ENCODE peak calls at places on chromosomes 4 and X, in five cellular contexts. C, A, X, V and T are unnamed samples.

GRCh38 chr4:20916106-20916505 is 215.8 kb downstream of the PACRGL start:
- DNase-seq in C (no peak), A (no peak), X (no peak), V (no peak), T (no peak)

GRCh38 chr4:187019896-187020295 is 296.2 kb upstream of the FAT1 start:
- DNase-seq in C (no peak), A (no peak), X (no peak), V (no peak), T (no peak)

GRCh38 chrX:42515939-42516338 is 262.0 kb downstream of the PPP1R2C start:
- DNase-seq in C (no peak), A (no peak), X (no peak), V (no peak), T (no peak)

GRCh38 chrX:38220024-38220935 is at the start of gene SRPX:
- DNase-seq in C (peak; percentile 32), A (peak; percentile 52), X (peak; percentile 59), V (no peak), T (peak; percentile 24)

GRCh38 chrX:69077895-69078455 is 87.3 kb downstream of the PJA1 start:
- DNase-seq in C (peak; percentile 19), A (peak; percentile 12), X (no peak), V (no peak), T (no peak)

GRCh38 chr4:31068257-31069075 is 348.3 kb downstream of the PCDH7 start:
- DNase-seq in C (no peak), A (peak; percentile 29), X (no peak), V (no peak), T (no peak)

GRCh38 chr4:16508968-16509367 is 282.7 kb upstream of the TAPT1 start:
- DNase-seq in C (no peak), A (no peak), X (no peak), V (no peak), T (no peak)

GRCh38 chr4:159103406-159104131 is 690 bp downstream of the RAPGEF2 start:
- DNase-seq in C (peak; percentile 64), A (peak; percentile 23), X (peak; percentile 81), V (no peak), T (peak; percentile 74)

GRCh38 chr4:150072906-150073714 is 5.1 kb upstream of the DCLK2 start:
- DNase-seq in C (no peak), A (peak; percentile 97), X (no peak), V (no peak), T (no peak)

GRCh38 chr4:89259435-89260028 is 48.1 kb downstream of the GPRIN3 start:
- DNase-seq in C (no peak), A (no peak), X (no peak), V (no peak), T (no peak)

GRCh38 chrX:123184858-123185251 is 777 bp downstream of the GRIA3 start:
- DNase-seq in C (peak; percentile 50), A (no peak), X (no peak), V (no peak), T (no peak)

GRCh38 chr4:77154074-77154473 is 2.9 kb upstream of the CCNG2 start:
- DNase-seq in C (no peak), A (no peak), X (no peak), V (no peak), T (no peak)

GRCh38 chr4:77153016-77153415 is 4.0 kb upstream of the CCNG2 start:
- DNase-seq in C (no peak), A (no peak), X (no peak), V (no peak), T (no peak)

GRCh38 chr4:77154761-77155499 is 2.1 kb upstream of the CCNG2 start:
- DNase-seq in C (no peak), A (no peak), X (no peak), V (no peak), T (no peak)

GRCh38 chr4:77151246-77151645 is 5.8 kb upstream of the CCNG2 start:
- DNase-seq in C (no peak), A (no peak), X (no peak), V (no peak), T (no peak)

DNA sequence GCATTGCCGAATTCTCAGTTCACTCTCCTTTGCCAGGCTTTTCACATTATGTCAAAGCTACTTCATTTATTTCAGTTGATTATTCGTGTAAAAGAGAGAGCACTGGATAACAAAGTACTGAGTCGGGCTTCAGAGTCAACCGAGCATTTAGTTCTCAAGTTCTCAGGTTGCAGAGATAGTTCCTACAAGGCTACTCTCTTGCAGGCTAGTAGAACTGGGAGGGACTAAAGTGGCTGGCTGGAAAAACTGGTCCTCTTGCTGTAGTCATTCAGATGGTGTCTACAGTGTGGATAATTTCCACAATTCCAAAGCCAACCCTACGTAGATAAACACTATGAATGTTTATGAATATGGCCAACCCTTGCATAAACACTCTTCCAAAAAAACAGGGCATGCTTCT is 4.6 kb upstream of the CCNG2 start:
- DNase-seq in C (no peak), A (peak; percentile 69), X (no peak), V (no peak), T (no peak)
- H3K4me1 ChIP-seq in C (no peaks in the 10 kb centered on the region), A (no peaks in the 10 kb centered on the region), X (no peaks in the 10 kb centered on the region), V (peaks cover 35% of the 10 kb centered on the region), T (no peaks in the 10 kb centered on the region)

GRCh38 chr4:15197005-15197404 is 194.7 kb downstream of the CPEB2 start:
- DNase-seq in C (no peak), A (peak; percentile 28), X (no peak), V (no peak), T (no peak)
- TF ChIP-seq CTCF in C (no peak), A (peak; percentile 28), X (no peak), V (no peak), T (peak; percentile 9)

GRCh38 chrX:16842684-16843083 is 27.5 kb downstream of the RBBP7 start:
- DNase-seq in C (no peak), A (no peak), X (no peak), V (no peak), T (no peak)

GRCh38 chrX:16845686-16846085 is 24.5 kb downstream of the RBBP7 start:
- DNase-seq in C (no peak), A (no peak), X (no peak), V (no peak), T (no peak)

GRCh38 chrX:16839852-16840460 is 30.2 kb downstream of the RBBP7 start:
- DNase-seq in C (no peak), A (peak; percentile 85), X (no peak), V (no peak), T (no peak)

GRCh38 chrX:16839224-16839851 is 30.8 kb downstream of the RBBP7 start:
- DNase-seq in C (no peak), A (no peak), X (no peak), V (no peak), T (no peak)

DNA sequence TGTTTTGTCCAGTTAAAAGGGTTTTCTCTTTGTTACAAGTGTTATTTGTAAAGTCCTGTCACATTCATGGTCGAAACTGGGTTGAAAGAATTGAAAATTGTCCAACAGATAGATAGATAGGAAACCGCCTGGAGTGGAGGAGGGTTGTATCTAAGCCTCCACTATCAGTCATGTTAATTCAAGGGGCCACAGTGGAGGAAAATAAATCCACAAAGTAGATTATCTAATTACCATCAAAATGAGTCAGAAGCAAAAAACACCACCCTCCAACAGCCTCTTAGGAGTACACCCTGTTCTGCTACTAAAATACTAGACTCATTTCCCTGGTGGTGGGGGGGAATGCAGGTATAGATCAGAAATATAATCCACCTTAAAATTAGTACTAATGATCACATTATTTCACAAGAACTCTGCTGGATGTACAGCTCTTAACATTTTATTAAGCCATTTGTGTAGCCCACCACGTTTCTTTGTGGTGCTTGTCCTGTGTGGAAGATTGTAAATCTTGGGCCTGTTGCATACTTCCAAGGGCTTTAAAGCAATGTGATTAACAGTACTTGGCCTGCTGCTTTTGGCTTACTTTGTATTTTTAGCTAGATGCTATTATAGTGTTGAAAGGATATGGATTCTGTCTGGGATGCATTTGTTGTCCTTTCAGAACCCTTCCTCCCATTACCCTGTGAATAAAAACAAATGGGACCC is 26.8 kb downstream of the RBBP7 start:
- DNase-seq in C (no peak), A (no peak), X (no peak), V (no peak), T (no peak)
- H3K4me1 ChIP-seq in C (peaks cover 4% of the 10 kb centered on the region), A (peaks cover 11% of the 10 kb centered on the region), X (no peaks in the 10 kb centered on the region), V (no peaks in the 10 kb centered on the region), T (no peaks in the 10 kb centered on the region)

GRCh38 chr4:87966095-87966496 is 9.4 kb upstream of the SPP1 start:
- DNase-seq in C (no peak), A (no peak), X (no peak), V (no peak), T (no peak)
- TF ChIP-seq CTCF in C (no peak), A (no peak), X (no peak), V (no peak), T (no peak)